ENCODE peak calls at places on chromosomes 2 and 18, in nine cellular contexts. H is aorta, F is BE2C, B is lung, J is DND-41, S is Karpas-422, K is endodermal cell, N is breast epithelium, C is transverse colon. M is an unnamed sample.

GRCh38 chr2:52810460-52810859 is 957.1 kb upstream of the CHAC2 start:
- DNase-seq in H (no peak), F (no peak), B (no peak), J (no peak), S (peak; percentile 48), K (peak; percentile 52), N (no peak), C (no peak), M (no peak)

GRCh38 chr2:175393851-175394250 is 212.3 kb upstream of the ATP5MC3 start:
- DNase-seq in H (no peak), F (no peak), B (no peak), J (no peak), S (no peak), K (no peak), N (no peak), C (no peak), M (no peak)

GRCh38 chr18:24466766-24467165 is 6.3 kb downstream of the HRH4 start:
- DNase-seq in H (no peak), F (no peak), B (no peak), J (no peak), S (no peak), K (no peak), N (no peak), C (no peak), M (no peak)

GRCh38 chr18:76725445-76725844 is 96.9 kb upstream of the ZNF236 start:
- DNase-seq in H (no peak), F (no peak), B (no peak), J (no peak), S (no peak), K (no peak), N (no peak), C (no peak), M (no peak)

GRCh38 chr18:78892201-78892600 is 87.4 kb upstream of the SALL3 start:
- DNase-seq in H (no peak), F (no peak), B (peak; percentile 24), J (no peak), S (no peak), K (no peak), N (no peak), C (no peak), M (no peak)

GRCh38 chr2:203688798-203689197 is 17.6 kb upstream of the CD28 start:
- DNase-seq in H (peak; percentile 77), F (no peak), B (no peak), J (no peak), S (peak; percentile 91), K (peak; percentile 58), N (no peak), C (peak; percentile 23), M (peak; percentile 93)

GRCh38 chr2:168751104-168751768 is 51.2 kb upstream of the NOSTRIN start:
- DNase-seq in H (no peak), F (no peak), B (no peak), J (peak; percentile 18), S (no peak), K (no peak), N (no peak), C (no peak), M (no peak)

GRCh38 chr2:32011566-32011960 is 755 bp upstream of the MEMO1 start:
- DNase-seq in H (no peak), F (no peak), B (no peak), J (no peak), S (no peak), K (no peak), N (no peak), C (no peak), M (peak; percentile 34)

GRCh38 chr18:50802133-50802532 is 17.7 kb downstream of the MRO start:
- DNase-seq in H (no peak), F (no peak), B (no peak), J (no peak), S (no peak), K (no peak), N (no peak), C (no peak), M (no peak)

GRCh38 chr2:237184192-237184922 is 98.7 kb downstream of the COPS8 start:
- DNase-seq in H (no peak), F (no peak), B (no peak), J (no peak), S (no peak), K (no peak), N (no peak), C (no peak), M (no peak)

GRCh38 chr2:129462967-129463366 is 516.5 kb upstream of the RAB6C start:
- DNase-seq in H (no peak), F (no peak), B (no peak), J (no peak), S (no peak), K (no peak), N (no peak), C (no peak), M (no peak)

GRCh38 chr2:6408057-6408456 is 457.6 kb downstream of the CMPK2 start:
- DNase-seq in H (no peak), F (no peak), B (no peak), J (no peak), S (no peak), K (no peak), N (no peak), C (no peak), M (no peak)

GRCh38 chr2:60552851-60553495 is 481 bp downstream of the BCL11A start:
- DNase-seq in H (no peak), F (no peak), B (no peak), J (peak; percentile 38), S (peak; percentile 94), K (no peak), N (no peak), C (no peak), M (peak; percentile 42)

GRCh38 chr18:79245517-79246001 is 150.2 kb upstream of the NFATC1 start:
- DNase-seq in H (no peak), F (no peak), B (no peak), J (no peak), S (no peak), K (no peak), N (no peak), C (peak; percentile 46), M (no peak)

GRCh38 chr2:122864728-122865127 is 1109.3 kb downstream of the TSN start:
- DNase-seq in H (no peak), F (no peak), B (no peak), J (no peak), S (no peak), K (no peak), N (no peak), C (no peak), M (no peak)

GRCh38 chr2:115303-115702 is 69.0 kb upstream of the FAM110C start:
- DNase-seq in H (no peak), F (no peak), B (no peak), J (no peak), S (no peak), K (peak; percentile 73), N (no peak), C (no peak), M (no peak)

GRCh38 chr2:234483568-234484251 is 13.2 kb downstream of the ARL4C start:
- DNase-seq in H (no peak), F (no peak), B (no peak), J (peak; percentile 94), S (no peak), K (peak; percentile 80), N (no peak), C (peak; percentile 53), M (peak; percentile 95)

GRCh38 chr2:226661789-226662545 is 137.7 kb downstream of the IRS1 start:
- DNase-seq in H (no peak), F (no peak), B (no peak), J (no peak), S (no peak), K (no peak), N (no peak), C (no peak), M (no peak)

GRCh38 chr2:57432528-57432927 is 614.1 kb upstream of the VRK2 start:
- DNase-seq in H (no peak), F (no peak), B (no peak), J (no peak), S (no peak), K (no peak), N (no peak), C (no peak), M (no peak)

DNA sequence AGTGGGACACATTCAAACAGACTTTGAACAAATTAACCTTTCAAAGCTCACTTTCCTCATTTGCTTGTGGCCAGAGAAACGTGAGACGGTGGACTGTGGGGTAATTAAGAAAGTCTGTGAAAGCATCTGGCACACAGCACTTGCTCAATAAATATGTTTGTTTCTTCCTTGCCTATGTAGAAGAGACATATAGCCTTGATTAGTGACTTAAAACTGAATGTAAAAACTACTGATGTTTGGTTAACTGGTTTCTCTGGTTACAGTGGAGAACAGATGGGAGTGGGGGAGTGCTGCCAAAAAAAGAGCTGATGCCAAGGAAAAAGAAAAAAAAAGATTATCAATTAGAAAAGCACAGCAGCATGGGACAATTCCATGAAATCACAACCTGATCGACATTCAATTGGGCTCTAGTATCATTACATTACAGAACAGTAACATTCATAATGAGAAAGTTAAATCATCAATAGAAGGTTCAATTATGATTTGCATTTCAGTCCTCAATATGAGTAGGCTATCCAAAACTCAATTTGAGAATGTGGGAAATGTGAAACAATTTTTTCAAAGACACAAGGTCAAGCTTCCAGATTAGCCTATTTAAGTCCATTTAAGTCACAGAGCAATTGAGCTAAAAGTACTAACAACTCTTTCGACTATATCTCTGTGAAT is 14.7 kb downstream of the CUL3 start:
- DNase-seq in H (no peak), F (no peak), B (no peak), J (no peak), S (no peak), K (no peak), N (no peak), C (no peak), M (no peak)
- H3K4me1 ChIP-seq in H (peaks cover 4% of the 10 kb centered on the region), F (no peaks in the 10 kb centered on the region), B (peaks cover 35% of the 10 kb centered on the region), J (peaks cover 5% of the 10 kb centered on the region), S (peaks cover 56% of the 10 kb centered on the region), K (peaks cover 9% of the 10 kb centered on the region), N (no peaks in the 10 kb centered on the region), C (peaks cover 55% of the 10 kb centered on the region), M (peaks cover 55% of the 10 kb centered on the region)

GRCh38 chr2:29450823-29451222 is 335.6 kb downstream of the CLIP4 start:
- DNase-seq in H (no peak), F (no peak), B (no peak), J (no peak), S (no peak), K (no peak), N (no peak), C (no peak), M (no peak)
- H3K4me1 ChIP-seq in H (no peaks in the 10 kb centered on the region), F (peaks cover 12% of the 10 kb centered on the region), B (no peaks in the 10 kb centered on the region), J (no peaks in the 10 kb centered on the region), S (no peaks in the 10 kb centered on the region), K (no peaks in the 10 kb centered on the region), N (no peaks in the 10 kb centered on the region), C (peaks cover 4% of the 10 kb centered on the region), M (no peaks in the 10 kb centered on the region)

DNA sequence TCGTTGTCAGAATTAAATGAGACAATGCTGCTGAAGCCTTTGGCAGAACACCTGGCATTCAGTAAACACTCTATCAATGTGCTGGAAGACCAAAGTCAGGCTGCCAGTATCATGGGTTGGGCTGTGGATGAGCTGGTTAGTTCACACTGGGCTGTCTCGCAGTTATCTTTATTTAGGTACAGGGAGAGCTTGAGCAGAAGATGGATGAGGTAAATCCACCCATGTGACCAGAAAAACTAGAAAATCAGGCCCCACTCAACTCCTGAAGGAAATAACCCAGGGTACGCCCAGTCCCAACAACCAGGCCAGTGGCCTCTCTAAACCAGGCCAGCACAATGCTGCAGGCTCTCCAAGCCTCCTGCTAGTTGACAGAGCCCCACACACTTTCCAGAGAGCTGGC is 330.3 kb downstream of the TNS1 start:
- DNase-seq in H (no peak), F (no peak), B (no peak), J (no peak), S (no peak), K (no peak), N (no peak), C (no peak), M (no peak)
- H3K4me1 ChIP-seq in H (peaks cover 10% of the 10 kb centered on the region), F (no peaks in the 10 kb centered on the region), B (no peaks in the 10 kb centered on the region), J (no peaks in the 10 kb centered on the region), S (no peaks in the 10 kb centered on the region), K (no peaks in the 10 kb centered on the region), N (no peaks in the 10 kb centered on the region), C (no peaks in the 10 kb centered on the region), M (no peaks in the 10 kb centered on the region)

GRCh38 chr2:241491549-241492173 is 16.7 kb downstream of the STK25 start:
- DNase-seq in H (no peak), F (no peak), B (no peak), J (no peak), S (no peak), K (no peak), N (no peak), C (no peak), M (no peak)
- H3K4me1 ChIP-seq in H (no peaks in the 10 kb centered on the region), F (peaks cover 16% of the 10 kb centered on the region), B (no peaks in the 10 kb centered on the region), J (no peaks in the 10 kb centered on the region), S (no peaks in the 10 kb centered on the region), K (no peaks in the 10 kb centered on the region), N (no peaks in the 10 kb centered on the region), C (peaks cover 23% of the 10 kb centered on the region), M (no peaks in the 10 kb centered on the region)

M was measured in OCI-LY7.